ENCODE peak calls at places on chromosomes 4 and X, in four cellular contexts. One of them, this sample, is unnamed.
A peak's percentile ranks its signal among the peaks of the same experiment; 100 is the strongest.

GRCh38 chr4:7206856-7207567 is 14.7 kb downstream of the SORCS2 start:
- DNase-seq in K562: peak; percentile 60
- DNase-seq in HepG2: no peak
- DNase-seq in SK-N-SH: peak; percentile 88
- DNase-seq in this sample: no peak

GRCh38 chr4:145690610-145691009 is 10.7 kb downstream of the C4orf51 start:
- DNase-seq in SK-N-SH: no peak
- DNase-seq in K562: no peak
- DNase-seq in HepG2: peak; percentile 59
- DNase-seq in this sample: no peak

GRCh38 chr4:175562537-175562936 is 249.5 kb downstream of the GPM6A start:
- DNase-seq in HepG2: no peak
- DNase-seq in K562: no peak
- DNase-seq in SK-N-SH: no peak
- DNase-seq in this sample: no peak

GRCh38 chrX:46178763-46179162 is 366.5 kb downstream of the ZNF674 start:
- DNase-seq in SK-N-SH: no peak
- DNase-seq in HepG2: no peak
- DNase-seq in K562: no peak
- DNase-seq in this sample: no peak

GRCh38 chrX:97766496-97767095 is 882.9 kb downstream of the RPA4 start:
- DNase-seq in HepG2: no peak
- DNase-seq in K562: no peak
- DNase-seq in SK-N-SH: no peak
- DNase-seq in this sample: no peak

GRCh38 chr4:186029731-186030421 is 39.1 kb upstream of the TLR3 start:
- DNase-seq in HepG2: no peak
- DNase-seq in SK-N-SH: peak; percentile 73
- DNase-seq in K562: no peak
- DNase-seq in this sample: no peak

GRCh38 chr4:109302366-109303140 is at the start of gene COL25A1:
- DNase-seq in K562: no peak
- DNase-seq in SK-N-SH: peak; percentile 65
- DNase-seq in HepG2: no peak
- DNase-seq in this sample: no peak

GRCh38 chr4:85591361-85592098 is 116.6 kb downstream of the ARHGAP24 start:
- DNase-seq in K562: no peak
- DNase-seq in HepG2: no peak
- DNase-seq in SK-N-SH: no peak
- DNase-seq in this sample: no peak

GRCh38 chr4:25313194-25313895 is 771 bp downstream of the ZCCHC4 start:
- DNase-seq in HepG2: peak; percentile 25
- DNase-seq in SK-N-SH: no peak
- DNase-seq in K562: no peak
- DNase-seq in this sample: no peak

GRCh38 chr4:54005475-54005874 is 58.9 kb downstream of the CHIC2 start:
- DNase-seq in K562: no peak
- DNase-seq in HepG2: no peak
- DNase-seq in SK-N-SH: no peak
- DNase-seq in this sample: no peak

GRCh38 chr4:119587796-119588195 is 40.8 kb downstream of the PDE5A start:
- DNase-seq in SK-N-SH: no peak
- DNase-seq in K562: no peak
- DNase-seq in HepG2: no peak
- DNase-seq in this sample: no peak

GRCh38 chr4:8198206-8198905 is 734 bp upstream of the SH3TC1 start:
- DNase-seq in K562: no peak
- DNase-seq in HepG2: no peak
- DNase-seq in SK-N-SH: no peak
- DNase-seq in this sample: no peak

GRCh38 chr4:7462509-7462971 is 27.8 kb upstream of the PSAPL1 start:
- DNase-seq in SK-N-SH: peak; percentile 71
- DNase-seq in HepG2: peak; percentile 46
- DNase-seq in K562: no peak
- DNase-seq in this sample: peak; percentile 27

GRCh38 chr4:11503166-11503565 is 74.5 kb upstream of the HS3ST1 start:
- DNase-seq in HepG2: no peak
- DNase-seq in SK-N-SH: no peak
- DNase-seq in K562: no peak
- DNase-seq in this sample: no peak

GRCh38 chr4:156261230-156261629 is 307.6 kb upstream of the CTSO start:
- DNase-seq in SK-N-SH: no peak
- DNase-seq in HepG2: no peak
- DNase-seq in K562: no peak
- DNase-seq in this sample: no peak

GRCh38 chr4:25029479-25030282 is 1.1 kb downstream of the LGI2 start:
- DNase-seq in HepG2: no peak
- DNase-seq in K562: no peak
- DNase-seq in SK-N-SH: peak; percentile 9
- DNase-seq in this sample: no peak

GRCh38 chr4:127748957-127749356 is 18.8 kb downstream of the SLC25A31 start:
- DNase-seq in SK-N-SH: no peak
- DNase-seq in K562: no peak
- DNase-seq in HepG2: no peak
- DNase-seq in this sample: no peak

GRCh38 chr4:110503588-110504435 is 27.9 kb downstream of the ENPEP start:
- DNase-seq in SK-N-SH: no peak
- DNase-seq in HepG2: no peak
- DNase-seq in K562: no peak
- DNase-seq in this sample: no peak

GRCh38 chr4:123830920-123831319 is 434.3 kb downstream of the SPRY1 start:
- DNase-seq in K562: no peak
- DNase-seq in SK-N-SH: peak; percentile 68
- DNase-seq in HepG2: no peak
- DNase-seq in this sample: no peak

GRCh38 chrX:40094900-40095587 is 2.7 kb downstream of the BCOR start:
- DNase-seq in K562: no peak
- DNase-seq in HepG2: no peak
- DNase-seq in SK-N-SH: peak; percentile 30
- DNase-seq in this sample: no peak

GRCh38 chr4:32672369-32672768 is 1952.2 kb downstream of the PCDH7 start:
- DNase-seq in K562: no peak
- DNase-seq in SK-N-SH: no peak
- DNase-seq in HepG2: no peak
- DNase-seq in this sample: no peak

GRCh38 chr4:48193921-48194320 is 59.9 kb upstream of the TXK start:
- DNase-seq in HepG2: no peak
- DNase-seq in K562: no peak
- DNase-seq in SK-N-SH: no peak
- DNase-seq in this sample: no peak

GRCh38 chrX:40096395-40097091 is 1.2 kb downstream of the BCOR start:
- DNase-seq in HepG2: no peak
- DNase-seq in K562: no peak
- DNase-seq in SK-N-SH: peak; percentile 64
- DNase-seq in this sample: no peak

GRCh38 chr4:86055898-86056297 is 304.0 kb downstream of the MAPK10 start:
- DNase-seq in HepG2: no peak
- DNase-seq in K562: no peak
- DNase-seq in SK-N-SH: no peak
- DNase-seq in this sample: peak; percentile 19

GRCh38 chr4:151045907-151046306 is 30.8 kb upstream of the LRBA start:
- DNase-seq in HepG2: peak; percentile 31
- DNase-seq in K562: peak; percentile 47
- DNase-seq in SK-N-SH: peak; percentile 21
- DNase-seq in this sample: peak; percentile 21

GRCh38 chrX:39195156-39195555 is 393.9 kb downstream of the MID1IP1 start:
- DNase-seq in SK-N-SH: no peak
- DNase-seq in K562: no peak
- DNase-seq in HepG2: no peak
- DNase-seq in this sample: no peak

GRCh38 chr4:169159614-169160013 is 111.1 kb downstream of the SH3RF1 start:
- DNase-seq in HepG2: no peak
- DNase-seq in SK-N-SH: no peak
- DNase-seq in K562: no peak
- DNase-seq in this sample: no peak

GRCh38 chr4:185811509-185812364 is at the start of gene SORBS2:
- DNase-seq in K562: no peak
- DNase-seq in HepG2: peak; percentile 81
- DNase-seq in SK-N-SH: peak; percentile 78
- DNase-seq in this sample: no peak

GRCh38 chrX:43423876-43424275 is 232.2 kb upstream of the MAOA start:
- DNase-seq in HepG2: no peak
- DNase-seq in SK-N-SH: no peak
- DNase-seq in K562: no peak
- DNase-seq in this sample: no peak

GRCh38 chrX:72271091-72271490 is 6.0 kb downstream of the RPS4X start:
- DNase-seq in K562: no peak
- DNase-seq in SK-N-SH: no peak
- DNase-seq in HepG2: no peak
- DNase-seq in this sample: no peak

GRCh38 chr4:36772154-36772516 is 472.4 kb upstream of the NWD2 start:
- DNase-seq in HepG2: no peak
- DNase-seq in SK-N-SH: no peak
- DNase-seq in K562: no peak
- DNase-seq in this sample: no peak

GRCh38 chr4:71595576-71596108 is 188.2 kb downstream of the GC start:
- DNase-seq in HepG2: no peak
- DNase-seq in K562: no peak
- DNase-seq in SK-N-SH: no peak
- DNase-seq in this sample: no peak

GRCh38 chr4:156705291-156705690 is 266.3 kb downstream of the PDGFC start:
- DNase-seq in HepG2: no peak
- DNase-seq in K562: no peak
- DNase-seq in SK-N-SH: no peak
- DNase-seq in this sample: no peak

GRCh38 chrX:103535206-103535605 is 15.9 kb upstream of the RAB40A start:
- DNase-seq in K562: no peak
- DNase-seq in HepG2: no peak
- DNase-seq in SK-N-SH: no peak
- DNase-seq in this sample: no peak

GRCh38 chrX:123121241-123121640 is 62.8 kb upstream of the GRIA3 start:
- DNase-seq in SK-N-SH: no peak
- DNase-seq in K562: no peak
- DNase-seq in HepG2: no peak
- DNase-seq in this sample: no peak

GRCh38 chrX:27915617-27916016 is 65.6 kb downstream of the DCAF8L1 start:
- DNase-seq in K562: no peak
- DNase-seq in HepG2: no peak
- DNase-seq in SK-N-SH: no peak
- DNase-seq in this sample: no peak

GRCh38 chr4:37981844-37982720 is 21.9 kb downstream of the PTTG2 start:
- DNase-seq in SK-N-SH: no peak
- DNase-seq in K562: no peak
- DNase-seq in HepG2: peak; percentile 28
- DNase-seq in this sample: no peak

GRCh38 chr4:44145868-44146267 is 302.7 kb downstream of the KCTD8 start:
- DNase-seq in SK-N-SH: no peak
- DNase-seq in HepG2: no peak
- DNase-seq in K562: no peak
- DNase-seq in this sample: no peak

GRCh38 chr4:16439003-16439402 is 212.7 kb upstream of the TAPT1 start:
- DNase-seq in K562: no peak
- DNase-seq in SK-N-SH: no peak
- DNase-seq in HepG2: no peak
- DNase-seq in this sample: no peak
- TF ChIP-seq ELF1 in K562: no peak
- TF ChIP-seq ELF1 in SK-N-SH: no peak
- TF ChIP-seq ELF1 in HepG2: no peak
- TF ChIP-seq ELF1 in this sample: no peak

GRCh38 chr4:181619651-181620050 is 623.6 kb upstream of the TENM3 start:
- DNase-seq in HepG2: no peak
- DNase-seq in K562: no peak
- DNase-seq in SK-N-SH: no peak
- DNase-seq in this sample: no peak

GRCh38 chr4:181612240-181612639 is 631.0 kb upstream of the TENM3 start:
- DNase-seq in K562: no peak
- DNase-seq in HepG2: no peak
- DNase-seq in SK-N-SH: no peak
- DNase-seq in this sample: no peak

GRCh38 chr4:181618896-181619295 is 624.3 kb upstream of the TENM3 start:
- DNase-seq in SK-N-SH: no peak
- DNase-seq in HepG2: no peak
- DNase-seq in K562: no peak
- DNase-seq in this sample: no peak

GRCh38 chr4:181613210-181613609 is 630.0 kb upstream of the TENM3 start:
- DNase-seq in HepG2: no peak
- DNase-seq in K562: no peak
- DNase-seq in SK-N-SH: no peak
- DNase-seq in this sample: no peak

GRCh38 chr4:181618038-181618618 is 625.1 kb upstream of the TENM3 start:
- DNase-seq in SK-N-SH: no peak
- DNase-seq in HepG2: no peak
- DNase-seq in K562: no peak
- DNase-seq in this sample: no peak
- H2AFZ ChIP-seq in SK-N-SH: no peak overlapping the region
- H2AFZ ChIP-seq in HepG2: no peak overlapping the region
- H2AFZ ChIP-seq in K562: no peak overlapping the region
- H2AFZ ChIP-seq in this sample: no peak overlapping the region

GRCh38 chrX:64805683-64806082 is 170.6 kb downstream of the ZC4H2 start:
- DNase-seq in HepG2: no peak
- DNase-seq in K562: no peak
- DNase-seq in SK-N-SH: no peak
- DNase-seq in this sample: no peak
- TF ChIP-seq ELF1 in HepG2: no peak
- TF ChIP-seq ELF1 in K562: no peak
- TF ChIP-seq ELF1 in SK-N-SH: no peak
- TF ChIP-seq ELF1 in this sample: no peak

GRCh38 chr4:149183638-149184037 is 632.0 kb downstream of the IQCM start:
- DNase-seq in HepG2: no peak
- DNase-seq in SK-N-SH: no peak
- DNase-seq in K562: no peak
- DNase-seq in this sample: no peak
- H2AFZ ChIP-seq in HepG2: no peak overlapping the region
- H2AFZ ChIP-seq in SK-N-SH: no peak overlapping the region
- H2AFZ ChIP-seq in K562: no peak overlapping the region
- H2AFZ ChIP-seq in this sample: no peak overlapping the region